ENCODE peak calls at places on chromosomes 2 and 18, in six cellular contexts. L, N, E, W, M and F are unnamed samples.

GRCh38 chr2:205998601-205999000 is 87.4 kb downstream of the INO80D start:
- DNase-seq in L (no peak), N (no peak), E (no peak), W (no peak), M (no peak), F (no peak)

GRCh38 chr2:109217362-109218086 is 88.5 kb downstream of the SH3RF3 start:
- DNase-seq in W (peak), M (no peak), N (no peak), L (no peak), E (no peak), F (no peak)

GRCh38 chr18:63317982-63318881 is 1.3 kb downstream of the BCL2 start:
- DNase-seq in W (no peak), M (peak), E (peak), N (peak), L (peak), F (no peak)

GRCh38 chr2:29603341-29603740 is 318.0 kb downstream of the ALK start:
- DNase-seq in N (no peak), E (no peak), W (no peak), L (no peak), M (no peak), F (no peak)

GRCh38 chr2:17522303-17522702 is 4.1 kb upstream of the RAD51AP2 start:
- DNase-seq in N (no peak), M (no peak), E (no peak), L (no peak), W (no peak), F (no peak)

GRCh38 chr2:120988051-120988707 is 252.5 kb downstream of the GLI2 start:
- DNase-seq in N (no peak), M (no peak), L (no peak), E (no peak), W (no peak), F (no peak)

GRCh38 chr2:194294156-194294555 is 1362.9 kb upstream of the SLC39A10 start:
- DNase-seq in N (no peak), E (no peak), M (no peak), L (no peak), W (no peak), F (no peak)

GRCh38 chr18:49857708-49858107 is 44.4 kb upstream of the ACAA2 start:
- DNase-seq in N (no peak), E (no peak), W (no peak), M (no peak), L (no peak), F (no peak)

GRCh38 chr2:101734511-101735165 is 37.1 kb downstream of the MAP4K4 start:
- DNase-seq in N (no peak), M (no peak), W (no peak), L (no peak), E (no peak), F (no peak)

GRCh38 chr2:239326831-239327535 is 73.8 kb downstream of the HDAC4 start:
- DNase-seq in N (peak), L (no peak), E (no peak), W (no peak), M (peak), F (no peak)

GRCh38 chr2:39568561-39569006 is 97.1 kb upstream of the TMEM178A start:
- DNase-seq in L (no peak), E (no peak), N (no peak), W (peak), M (no peak), F (no peak)

GRCh38 chr2:180519276-180519675 is 461.1 kb upstream of the UBE2E3 start:
- DNase-seq in E (no peak), M (no peak), W (peak), N (no peak), L (no peak), F (no peak)

GRCh38 chr2:226611196-226611943 is 188.2 kb downstream of the IRS1 start:
- DNase-seq in N (no peak), L (no peak), W (no peak), E (no peak), M (no peak), F (no peak)

GRCh38 chr18:13566941-13567762 is 159.2 kb downstream of the FAM210A start:
- DNase-seq in E (no peak), W (no peak), M (no peak), N (peak), L (peak), F (no peak)

GRCh38 chr2:127695491-127696472 is 5.5 kb upstream of the SFT2D3 start:
- DNase-seq in N (no peak), W (peak), L (peak), M (peak), E (no peak), F (no peak)

GRCh38 chr2:19435815-19436214 is 77.4 kb upstream of the OSR1 start:
- DNase-seq in M (no peak), N (no peak), W (peak), L (no peak), E (no peak), F (no peak)

GRCh38 chr2:101758001-101758400 is 60.5 kb downstream of the MAP4K4 start:
- DNase-seq in W (no peak), M (no peak), E (no peak), N (no peak), L (no peak), F (no peak)

GRCh38 chr2:60644942-60645341 is 91.5 kb upstream of the BCL11A start:
- DNase-seq in N (no peak), E (no peak), L (no peak), M (no peak), W (no peak), F (no peak)

GRCh38 chr2:229340086-229340760 is 69.1 kb upstream of the PID1 start:
- DNase-seq in N (no peak), L (no peak), M (no peak), E (no peak), W (peak), F (no peak)

GRCh38 chr2:72824224-72824842 is 1.5 kb downstream of the EXOC6B start:
- DNase-seq in M (no peak), N (no peak), L (no peak), E (no peak), W (peak), F (no peak)

GRCh38 chr2:15359716-15360531 is 201.2 kb downstream of the NBAS start:
- DNase-seq in W (peak), N (no peak), L (no peak), M (no peak), E (no peak), F (peak)

GRCh38 chr2:127219716-127220090 is 396 bp downstream of the CYP27C1 start:
- DNase-seq in W (no peak), M (no peak), E (no peak), N (no peak), L (no peak), F (no peak)

GRCh38 chr2:168230389-168230788 is 17.0 kb downstream of the STK39 start:
- DNase-seq in L (no peak), N (no peak), W (no peak), M (no peak), E (no peak), F (no peak)

GRCh38 chr2:218074031-218074430 is 5.0 kb downstream of the RUFY4 start:
- DNase-seq in L (no peak), W (peak), M (no peak), E (no peak), N (peak), F (no peak)